ENCODE peak calls at places on chromosome 5, in four cellular contexts. P, C, N and E are unnamed samples.

GRCh38 chr5:81239613-81240012 is 6.5 kb downstream of the CKMT2 start:
- DNase-seq in P (no peak), N (no peak), C (no peak), E (no peak)

GRCh38 chr5:170732685-170733084 is 50.8 kb upstream of the GABRP start:
- DNase-seq in C (no peak), N (no peak), P (no peak), E (no peak)

GRCh38 chr5:158935215-158935614 is 164.5 kb downstream of the EBF1 start:
- DNase-seq in N (no peak), P (no peak), C (no peak), E (no peak)

GRCh38 chr5:136020383-136021015 is 8.3 kb upstream of the TGFBI start:
- DNase-seq in N (peak; percentile 96), P (peak; percentile 26), C (peak; percentile 53), E (peak; percentile 61)

GRCh38 chr5:173486355-173486754 is 130.1 kb downstream of the BOD1 start:
- DNase-seq in C (no peak), N (no peak), P (no peak), E (no peak)

GRCh38 chr5:45578270-45578669 is 117.9 kb downstream of the HCN1 start:
- DNase-seq in N (no peak), C (no peak), P (no peak), E (no peak)

GRCh38 chr5:173832386-173832785 is 55.8 kb upstream of the CPEB4 start:
- DNase-seq in P (no peak), C (no peak), N (no peak), E (no peak)

GRCh38 chr5:116922532-116922931 is 347.9 kb upstream of the SEMA6A start:
- DNase-seq in N (no peak), C (no peak), P (no peak), E (no peak)

GRCh38 chr5:86878250-86878649 is 260.5 kb downstream of the COX7C start:
- DNase-seq in P (no peak), N (no peak), C (no peak), E (no peak)

GRCh38 chr5:181188700-181189362 is 16.2 kb downstream of the TRIM7 start:
- DNase-seq in N (peak; percentile 71), C (peak; percentile 78), P (peak; percentile 63), E (no peak)

GRCh38 chr5:26847041-26847736 is 191.2 kb downstream of the CDH9 start:
- DNase-seq in C (no peak), N (peak; percentile 37), P (no peak), E (no peak)

GRCh38 chr5:171152382-171152781 is 156.7 kb upstream of the TLX3 start:
- DNase-seq in C (no peak), N (peak; percentile 36), P (no peak), E (no peak)

GRCh38 chr5:57313716-57314115 is 139.9 kb downstream of the GPBP1 start:
- DNase-seq in C (no peak), P (no peak), N (no peak), E (no peak)

GRCh38 chr5:89255845-89256463 is 373.0 kb upstream of the MEF2C start:
- DNase-seq in C (no peak), P (no peak), N (peak; percentile 77), E (no peak)

GRCh38 chr5:82793808-82794419 is 283.3 kb downstream of the TMEM167A start:
- DNase-seq in C (no peak), N (peak; percentile 16), P (no peak), E (no peak)

GRCh38 chr5:15105799-15106393 is 234.3 kb upstream of the ANKH start:
- DNase-seq in P (no peak), C (peak; percentile 16), N (peak; percentile 47), E (no peak)

GRCh38 chr5:155299342-155300006 is 285.9 kb downstream of the KIF4B start:
- DNase-seq in N (no peak), P (no peak), C (no peak), E (no peak)

GRCh38 chr5:129379406-129379805 is 80.7 kb upstream of the ADAMTS19 start:
- DNase-seq in P (no peak), C (no peak), N (no peak), E (no peak)

GRCh38 chr5:93371893-93372292 is 209.1 kb downstream of the NR2F1-AS1 start:
- DNase-seq in N (no peak), C (no peak), P (no peak), E (no peak)

GRCh38 chr5:195401-196160 is 4.3 kb downstream of the LRRC14B start:
- DNase-seq in N (no peak), C (no peak), P (no peak), E (no peak)

GRCh38 chr5:173532689-173533250 is 83.7 kb downstream of the BOD1 start:
- DNase-seq in C (no peak), N (no peak), P (no peak), E (no peak)

GRCh38 chr5:36685631-36686147 is 79.3 kb downstream of the SLC1A3 start:
- DNase-seq in P (no peak), N (no peak), C (no peak), E (no peak)

GRCh38 chr5:39063037-39063436 is 11.2 kb downstream of the RICTOR start:
- DNase-seq in P (no peak), N (no peak), C (no peak), E (no peak)

GRCh38 chr5:457195-457961 is 14.4 kb downstream of the EXOC3 start:
- DNase-seq in N (no peak), P (no peak), C (no peak), E (no peak)

GRCh38 chr5:177982072-177982727 is 13.8 kb downstream of the PROP1 start:
- DNase-seq in C (no peak), N (no peak), P (peak; percentile 29), E (no peak)

GRCh38 chr5:137819768-137820167 is 47.9 kb upstream of the MYOT start:
- DNase-seq in C (no peak), P (no peak), N (no peak), E (no peak)

GRCh38 chr5:9545959-9546851 is at the start of gene SEMA5A:
- DNase-seq in P (peak; percentile 90), N (peak; percentile 65), C (peak; percentile 75), E (no peak)

GRCh38 chr5:14501353-14502162 is 80.0 kb upstream of the OTULINL start:
- DNase-seq in N (no peak), P (no peak), C (no peak), E (no peak)

GRCh38 chr5:144183254-144183889 is 12.7 kb downstream of the KCTD16 start:
- DNase-seq in P (no peak), C (no peak), N (no peak), E (no peak)

GRCh38 chr5:19753579-19753978 is 234.4 kb downstream of the CDH18 start:
- DNase-seq in P (no peak), N (no peak), C (no peak), E (no peak)

GRCh38 chr5:176491056-176491646 is 43.0 kb downstream of the FAF2 start:
- DNase-seq in P (no peak), N (no peak), C (no peak), E (peak; percentile 37)

GRCh38 chr5:115423541-115423940 is 121.0 kb downstream of the FEM1C start:
- DNase-seq in C (peak; percentile 17), N (peak; percentile 9), P (peak; percentile 44), E (no peak)

GRCh38 chr5:76836181-76836580 is 13.6 kb upstream of the S100Z start:
- DNase-seq in P (no peak), C (no peak), N (no peak), E (no peak)
- TF ChIP-seq CTCF in P (no peak), C (no peak), N (peak; percentile 51), E (peak; percentile 7)

DNA sequence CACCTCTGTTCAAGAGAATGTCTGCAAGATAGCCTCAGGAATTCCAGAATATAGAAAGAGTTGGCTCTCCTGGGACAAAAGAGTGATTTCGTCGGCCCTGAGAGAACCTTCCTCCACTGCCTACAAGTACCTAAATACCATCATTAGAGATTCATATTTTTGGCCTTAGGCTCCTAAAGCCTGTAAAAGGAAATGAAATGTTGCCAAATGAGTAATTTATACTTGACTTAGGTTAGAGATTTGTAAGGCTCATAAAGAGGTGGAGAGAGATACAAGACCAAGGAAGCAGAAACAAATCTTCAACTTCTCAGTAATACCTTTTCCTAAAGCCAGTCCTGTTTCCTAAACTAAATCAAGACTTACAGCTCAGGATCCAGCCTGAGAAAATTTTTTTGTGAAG is 146.2 kb downstream of the CCDC192 start:
- DNase-seq in P (no peak), N (no peak), C (no peak), E (no peak)
- H3K4me3 ChIP-seq in P (no peak overlapping the region), N (no peak overlapping the region), C (no peak overlapping the region), E (no peak overlapping the region)

GRCh38 chr5:77066191-77066590 is 20.9 kb downstream of the ZBED3 start:
- DNase-seq in P (no peak), N (no peak), C (no peak), E (no peak)
- H3K36me3 ChIP-seq in P (no peaks in the 10 kb centered on the region), N (peaks cover 11% of the 10 kb centered on the region), C (no peaks in the 10 kb centered on the region), E (no peaks in the 10 kb centered on the region)

DNA sequence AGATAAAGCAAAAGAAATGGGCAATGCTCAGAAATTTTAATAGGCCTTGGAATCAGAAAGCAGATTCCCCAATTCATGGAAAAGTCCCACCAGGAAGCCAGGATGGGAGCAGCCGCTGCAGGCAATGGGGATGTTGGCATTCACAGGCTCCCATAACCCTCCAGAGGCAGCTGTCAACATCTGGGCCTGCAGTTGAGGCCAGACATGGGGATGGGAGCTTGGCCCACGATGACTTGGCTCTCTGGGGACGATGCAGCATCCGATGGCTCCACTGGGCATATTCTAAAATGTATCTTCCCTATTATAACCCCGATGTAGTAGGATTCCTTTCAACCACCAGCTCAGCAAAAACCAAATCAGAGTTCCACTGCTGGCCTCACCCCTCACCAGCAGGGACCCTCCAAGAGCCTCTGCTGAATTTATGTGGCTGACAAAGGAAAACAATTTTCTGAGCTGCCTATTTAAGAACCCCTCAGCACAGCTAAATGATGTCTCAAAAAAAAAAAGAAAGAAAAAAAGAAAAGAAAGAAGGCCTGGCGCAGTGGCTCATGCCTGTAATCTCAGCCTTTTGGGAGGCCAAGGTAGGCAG is 7.1 kb downstream of the SPRY4 start:
- DNase-seq in N (no peak), P (no peak), C (no peak), E (no peak)
- TF ChIP-seq CTCF in N (peak; percentile 65), P (no peak), C (no peak), E (peak; percentile 29)